ENCODE peak calls at places on chromosomes 1 and 21, in six cellular contexts. D is HFF-Myc, I is stomach, Z is fibroblast of lung, A is foreskin fibroblast, P is cardiac muscle cell. J is an unnamed sample.

GRCh38 chr1:225865514-225865913 is 16.7 kb downstream of the TMEM63A start:
- DNase-seq in D (no peak), I (no peak), Z (no peak), A (no peak), P (no peak), J (no peak)

GRCh38 chr1:182724215-182724614 is 39.8 kb upstream of the RGS8 start:
- DNase-seq in D (no peak), I (no peak), Z (no peak), A (no peak), P (no peak), J (no peak)

GRCh38 chr1:94819945-94820746 is at the start of gene SLC44A3:
- DNase-seq in D (no peak), I (peak; percentile 71), Z (peak; percentile 68), A (peak; percentile 16), P (peak; percentile 73), J (no peak)

GRCh38 chr1:209260146-209260545 is 323.4 kb upstream of the CAMK1G start:
- DNase-seq in D (no peak), I (no peak), Z (peak; percentile 40), A (no peak), P (peak; percentile 50), J (no peak)

GRCh38 chr1:248821101-248821500 is 4.6 kb downstream of the SH3BP5L start:
- DNase-seq in D (no peak), I (no peak), Z (peak; percentile 92), A (peak; percentile 94), P (peak; percentile 39), J (peak; percentile 49)

GRCh38 chr21:14594967-14595366 is 48.9 kb upstream of the SAMSN1 start:
- DNase-seq in D (no peak), I (no peak), Z (no peak), A (no peak), P (no peak), J (no peak)

GRCh38 chr1:228306275-228307217 is 98.7 kb downstream of the OBSCN start:
- DNase-seq in D (no peak), I (no peak), Z (no peak), A (no peak), P (no peak), J (no peak)

GRCh38 chr21:37463083-37463780 is 96.7 kb downstream of the DYRK1A start:
- DNase-seq in D (peak; percentile 21), I (peak; percentile 49), Z (peak; percentile 78), A (peak; percentile 23), P (peak; percentile 73), J (no peak)

GRCh38 chr21:28636988-28637691 is 355.5 kb downstream of the LTN1 start:
- DNase-seq in D (no peak), I (no peak), Z (peak; percentile 98), A (peak; percentile 84), P (peak; percentile 81), J (peak; percentile 81)

GRCh38 chr1:220770245-220770913 is 16.3 kb upstream of the MTARC1 start:
- DNase-seq in D (no peak), I (no peak), Z (no peak), A (no peak), P (no peak), J (no peak)

GRCh38 chr1:53134961-53135734 is 7.3 kb downstream of the SLC1A7 start:
- DNase-seq in D (no peak), I (peak; percentile 64), Z (peak; percentile 87), A (no peak), P (peak; percentile 91), J (no peak)

GRCh38 chr1:2465371-2466269 is 10.5 kb upstream of the PLCH2 start:
- DNase-seq in D (no peak), I (no peak), Z (no peak), A (no peak), P (no peak), J (no peak)

GRCh38 chr1:43359696-43360095 is 915 bp downstream of the CDC20 start:
- DNase-seq in D (no peak), I (no peak), Z (no peak), A (no peak), P (no peak), J (no peak)

GRCh38 chr1:59415876-59416275 is 119.0 kb downstream of the FGGY start:
- DNase-seq in D (no peak), I (no peak), Z (peak; percentile 89), A (no peak), P (no peak), J (no peak)

GRCh38 chr1:229092377-229093257 is 178.3 kb upstream of the RAB4A start:
- DNase-seq in D (no peak), I (no peak), Z (no peak), A (no peak), P (no peak), J (no peak)

GRCh38 chr1:17066530-17067426 is 12.9 kb upstream of the SDHB start:
- DNase-seq in D (no peak), I (no peak), Z (no peak), A (no peak), P (no peak), J (no peak)

GRCh38 chr1:234874291-234875288 is 254.0 kb downstream of the TOMM20 start:
- DNase-seq in D (no peak), I (no peak), Z (no peak), A (no peak), P (no peak), J (no peak)
- H3K4me3 ChIP-seq in D (no peak overlapping the region), I (no peak overlapping the region), Z (no peak overlapping the region), A (no peak overlapping the region), P (no peak overlapping the region), J (no peak overlapping the region)

GRCh38 chr1:234601217-234602017 is 8.6 kb downstream of the IRF2BP2 start:
- DNase-seq in D (no peak), I (no peak), Z (peak; percentile 52), A (no peak), P (peak; percentile 63), J (no peak)

GRCh38 chr1:234600418-234601216 is 9.4 kb downstream of the IRF2BP2 start:
- DNase-seq in D (no peak), I (peak; percentile 66), Z (peak; percentile 60), A (no peak), P (peak; percentile 74), J (no peak)

GRCh38 chr1:234597894-234598293 is 12.1 kb downstream of the IRF2BP2 start:
- DNase-seq in D (no peak), I (peak; percentile 55), Z (peak; percentile 47), A (no peak), P (peak; percentile 69), J (no peak)

GRCh38 chr1:234598974-234599616 is 10.9 kb downstream of the IRF2BP2 start:
- DNase-seq in D (no peak), I (peak; percentile 36), Z (no peak), A (no peak), P (no peak), J (no peak)

DNA sequence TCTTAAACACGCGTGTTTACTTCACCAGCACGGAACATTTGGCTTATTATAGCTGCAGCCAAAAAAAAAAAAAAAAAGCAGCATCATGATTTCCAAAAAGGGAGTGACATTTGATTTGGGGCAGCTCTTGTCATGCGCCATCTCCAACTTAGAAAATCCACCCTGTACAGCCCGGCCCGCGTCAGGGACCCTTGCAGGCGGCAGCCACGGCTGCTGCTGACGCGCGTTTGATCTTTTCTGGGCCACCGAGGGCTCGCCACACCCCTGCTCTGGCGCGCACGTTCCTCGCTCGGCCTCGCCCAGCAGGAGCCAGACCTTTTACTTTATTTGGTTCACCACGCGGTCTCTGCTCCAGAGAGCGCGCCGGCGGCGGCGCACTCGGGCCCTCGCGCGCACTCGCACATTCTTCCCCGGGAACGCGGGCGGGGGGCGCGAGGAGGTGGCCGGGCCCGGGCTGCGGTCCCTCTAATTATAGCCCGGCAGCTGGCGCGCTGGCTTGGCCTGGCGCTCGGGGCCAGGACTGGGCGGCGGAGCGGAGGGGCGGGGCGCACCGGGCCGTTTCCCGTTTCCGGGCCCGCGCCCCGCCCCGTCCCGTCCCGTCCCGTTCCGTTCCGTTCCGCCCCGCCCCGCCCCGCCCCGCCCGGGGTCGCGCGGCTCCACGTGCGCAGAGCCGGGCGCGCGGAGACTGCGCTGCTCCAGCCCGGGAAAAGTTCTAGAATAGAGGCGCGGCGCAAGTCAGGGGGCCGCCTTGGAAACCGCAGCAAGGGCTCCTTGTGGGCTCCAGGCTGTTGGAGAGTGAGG is 10.2 kb downstream of the IRF2BP2 start:
- DNase-seq in D (no peak), I (peak; percentile 89), Z (peak; percentile 87), A (peak; percentile 83), P (peak; percentile 92), J (no peak)
- TF ChIP-seq CTCF in D (no peak), I (no peak), Z (peak; percentile 6), A (no peak), P (no peak), J (no peak)

GRCh38 chr1:55040083-55040952 is 970 bp downstream of the PCSK9 start:
- DNase-seq in D (no peak), I (no peak), Z (peak; percentile 9), A (no peak), P (no peak), J (no peak)
- H3K4me3 ChIP-seq in D (peak overlapping the region; percentile 55), I (peak overlapping the region; percentile 28), Z (no peak overlapping the region), A (peak overlapping the region; percentile 56), P (peak overlapping the region; percentile 7), J (peak overlapping the region; percentile 18)

GRCh38 chr1:165411396-165411795 is 33.5 kb downstream of the RXRG start:
- DNase-seq in D (no peak), I (no peak), Z (no peak), A (no peak), P (no peak), J (no peak)

GRCh38 chr1:165407398-165407797 is 37.5 kb downstream of the RXRG start:
- DNase-seq in D (no peak), I (no peak), Z (no peak), A (no peak), P (no peak), J (no peak)

GRCh38 chr1:165409957-165410356 is 35.0 kb downstream of the RXRG start:
- DNase-seq in D (no peak), I (no peak), Z (no peak), A (no peak), P (no peak), J (no peak)

GRCh38 chr1:165403835-165404482 is 41.0 kb downstream of the RXRG start:
- DNase-seq in D (no peak), I (peak; percentile 45), Z (no peak), A (no peak), P (peak; percentile 21), J (no peak)

GRCh38 chr1:165408518-165408917 is 36.4 kb downstream of the RXRG start:
- DNase-seq in D (peak; percentile 58), I (peak; percentile 32), Z (peak; percentile 6), A (peak; percentile 4), P (peak; percentile 55), J (no peak)
- TF ChIP-seq CTCF in D (peak; percentile 48), I (no peak), Z (peak; percentile 25), A (no peak), P (peak; percentile 34), J (peak; percentile 35)

GRCh38 chr1:206783506-206783905 is 11.2 kb upstream of the IL10 start:
- DNase-seq in D (no peak), I (no peak), Z (no peak), A (no peak), P (no peak), J (no peak)
- H3K4me3 ChIP-seq in D (no peak overlapping the region), I (no peak overlapping the region), Z (no peak overlapping the region), A (no peak overlapping the region), P (no peak overlapping the region), J (no peak overlapping the region)

GRCh38 chr1:22171951-22172715 is 29.2 kb upstream of the WNT4 start:
- DNase-seq in D (no peak), I (no peak), Z (no peak), A (no peak), P (no peak), J (no peak)
- TF ChIP-seq CTCF in D (no peak), I (no peak), Z (no peak), A (no peak), P (no peak), J (no peak)